ENCODE peak calls at places on chromosomes 7 and 10, in four cellular contexts. One of them, this sample, is unnamed.

GRCh38 chr10:42866115-42866995 is 83.8 kb downstream of the BMS1 start:
- DNase-seq in effector memory CD8-positive, alpha-beta T cell: no peak
- DNase-seq in WERI-Rb-1: peak
- DNase-seq in ELR: peak
- DNase-seq in this sample: no peak

GRCh38 chr7:79296553-79297320 is 156.7 kb downstream of the MAGI2 start:
- DNase-seq in ELR: peak
- DNase-seq in effector memory CD8-positive, alpha-beta T cell: no peak
- DNase-seq in WERI-Rb-1: no peak
- DNase-seq in this sample: no peak

GRCh38 chr7:1936006-1936310 is 265.9 kb downstream of the ELFN1 start:
- DNase-seq in WERI-Rb-1: no peak
- DNase-seq in ELR: no peak
- DNase-seq in effector memory CD8-positive, alpha-beta T cell: no peak
- DNase-seq in this sample: no peak

GRCh38 chr7:29304756-29305155 is 110.2 kb downstream of the CHN2 start:
- DNase-seq in effector memory CD8-positive, alpha-beta T cell: no peak
- DNase-seq in ELR: no peak
- DNase-seq in WERI-Rb-1: no peak
- DNase-seq in this sample: no peak

GRCh38 chr7:91527460-91527859 is 263.2 kb downstream of the FZD1 start:
- DNase-seq in WERI-Rb-1: peak
- DNase-seq in effector memory CD8-positive, alpha-beta T cell: no peak
- DNase-seq in ELR: no peak
- DNase-seq in this sample: no peak

GRCh38 chr7:130486114-130486962 is 5.5 kb upstream of the MEST start:
- DNase-seq in effector memory CD8-positive, alpha-beta T cell: peak
- DNase-seq in ELR: no peak
- DNase-seq in WERI-Rb-1: peak
- DNase-seq in this sample: peak

GRCh38 chr10:80412521-80412920 is 4.2 kb downstream of the PRXL2A start:
- DNase-seq in effector memory CD8-positive, alpha-beta T cell: no peak
- DNase-seq in WERI-Rb-1: no peak
- DNase-seq in ELR: no peak
- DNase-seq in this sample: no peak

GRCh38 chr10:97659589-97659988 is 19.1 kb downstream of the PI4K2A start:
- DNase-seq in effector memory CD8-positive, alpha-beta T cell: no peak
- DNase-seq in WERI-Rb-1: no peak
- DNase-seq in ELR: peak
- DNase-seq in this sample: no peak

GRCh38 chr10:13961096-13961495 is 369.6 kb downstream of the FRMD4A start:
- DNase-seq in effector memory CD8-positive, alpha-beta T cell: no peak
- DNase-seq in WERI-Rb-1: no peak
- DNase-seq in ELR: peak
- DNase-seq in this sample: no peak

GRCh38 chr10:101000602-101000991 is 989 bp downstream of the LZTS2 start:
- DNase-seq in effector memory CD8-positive, alpha-beta T cell: no peak
- DNase-seq in ELR: no peak
- DNase-seq in WERI-Rb-1: no peak
- DNase-seq in this sample: no peak

GRCh38 chr7:147412109-147412508 is 1178.5 kb upstream of the C7orf33 start:
- DNase-seq in ELR: no peak
- DNase-seq in WERI-Rb-1: no peak
- DNase-seq in effector memory CD8-positive, alpha-beta T cell: no peak
- DNase-seq in this sample: no peak

GRCh38 chr10:84308481-84309304 is 19.7 kb upstream of the CCSER2 start:
- DNase-seq in effector memory CD8-positive, alpha-beta T cell: no peak
- DNase-seq in WERI-Rb-1: no peak
- DNase-seq in ELR: peak
- DNase-seq in this sample: peak

GRCh38 chr7:134368851-134369533 is 52.3 kb upstream of the SLC35B4 start:
- DNase-seq in ELR: no peak
- DNase-seq in effector memory CD8-positive, alpha-beta T cell: no peak
- DNase-seq in WERI-Rb-1: no peak
- DNase-seq in this sample: no peak

GRCh38 chr10:71753091-71753959 is 20.0 kb downstream of the VSIR start:
- DNase-seq in WERI-Rb-1: no peak
- DNase-seq in effector memory CD8-positive, alpha-beta T cell: no peak
- DNase-seq in ELR: no peak
- DNase-seq in this sample: no peak

GRCh38 chr10:127920319-127921074 is 13.6 kb downstream of the PTPRE start:
- DNase-seq in effector memory CD8-positive, alpha-beta T cell: no peak
- DNase-seq in ELR: no peak
- DNase-seq in WERI-Rb-1: no peak
- DNase-seq in this sample: no peak

GRCh38 chr7:73770002-73770859 is at the start of gene CLDN3:
- DNase-seq in WERI-Rb-1: peak
- DNase-seq in effector memory CD8-positive, alpha-beta T cell: no peak
- DNase-seq in ELR: peak
- DNase-seq in this sample: no peak

GRCh38 chr7:36207451-36208291 is 54.6 kb downstream of the EEPD1 start:
- DNase-seq in effector memory CD8-positive, alpha-beta T cell: peak
- DNase-seq in WERI-Rb-1: no peak
- DNase-seq in ELR: peak
- DNase-seq in this sample: peak

GRCh38 chr7:143973870-143974446 is 19.3 kb downstream of the OR2F1 start:
- DNase-seq in WERI-Rb-1: no peak
- DNase-seq in effector memory CD8-positive, alpha-beta T cell: no peak
- DNase-seq in ELR: no peak
- DNase-seq in this sample: no peak

GRCh38 chr10:124728071-124728829 is 15.9 kb downstream of the FAM53B start:
- DNase-seq in WERI-Rb-1: no peak
- DNase-seq in ELR: no peak
- DNase-seq in effector memory CD8-positive, alpha-beta T cell: no peak
- DNase-seq in this sample: peak

GRCh38 chr7:47652591-47652990 is 70.7 kb upstream of the TNS3 start:
- DNase-seq in effector memory CD8-positive, alpha-beta T cell: no peak
- DNase-seq in ELR: no peak
- DNase-seq in WERI-Rb-1: no peak
- DNase-seq in this sample: no peak

This sample was measured in CD4-positive, alpha-beta memory T cell.